ENCODE peak calls at places on chromosomes 16 and 17, in five cellular contexts. R is uterus, B is lung, V is tibial artery, X is breast epithelium. T is an unnamed sample.

GRCh38 chr17:65020284-65020683 is 36.3 kb downstream of the GNA13 start:
- DNase-seq in X (no peak), R (no peak), V (no peak), B (no peak), T (no peak)

GRCh38 chr17:40610359-40610758 is 37.3 kb downstream of the SMARCE1 start:
- DNase-seq in X (no peak), V (no peak), R (no peak), B (no peak), T (no peak)

GRCh38 chr16:25013049-25013448 is 2.1 kb downstream of the ARHGAP17 start:
- DNase-seq in X (no peak), V (no peak), R (no peak), B (no peak), T (no peak)

GRCh38 chr17:48439875-48440505 is 10.0 kb upstream of the SKAP1 start:
- DNase-seq in B (no peak), X (no peak), V (no peak), R (no peak), T (no peak)

GRCh38 chr17:50547736-50548083 is 736 bp downstream of the SPATA20 start:
- DNase-seq in V (no peak), B (no peak), R (no peak), X (no peak), T (peak; percentile 86)

GRCh38 chr16:24091125-24091524 is 165.0 kb upstream of the CACNG3 start:
- DNase-seq in R (no peak), B (no peak), V (no peak), X (no peak), T (no peak)

GRCh38 chr17:64441772-64442549 is 7.0 kb upstream of the MILR1 start:
- DNase-seq in X (no peak), B (no peak), R (no peak), V (peak; percentile 70), T (peak; percentile 23)

GRCh38 chr17:73052923-73053322 is 39.6 kb downstream of the SLC39A11 start:
- DNase-seq in R (no peak), V (no peak), B (no peak), X (no peak), T (no peak)

GRCh38 chr17:39547713-39548478 is 59.8 kb downstream of the NEUROD2 start:
- DNase-seq in V (peak; percentile 78), R (peak; percentile 40), X (peak; percentile 50), B (peak; percentile 68), T (peak; percentile 67)

GRCh38 chr17:46916211-46916610 is 6.7 kb upstream of the GOSR2 start:
- DNase-seq in R (no peak), X (no peak), B (no peak), V (no peak), T (no peak)

GRCh38 chr16:85072947-85073346 is 39.3 kb downstream of the CIBAR2 start:
- DNase-seq in B (peak; percentile 34), V (no peak), R (no peak), X (no peak), T (peak; percentile 35)

GRCh38 chr17:81412490-81413093 is 17.3 kb downstream of the BAHCC1 start:
- DNase-seq in B (no peak), X (no peak), R (no peak), V (no peak), T (no peak)

GRCh38 chr17:59425085-59425901 is 93.8 kb downstream of the YPEL2 start:
- DNase-seq in V (peak; percentile 80), B (no peak), R (peak; percentile 76), X (no peak), T (no peak)

GRCh38 chr17:45253879-45254278 is 8.0 kb downstream of the SPATA32 start:
- DNase-seq in V (no peak), B (no peak), X (no peak), R (no peak), T (no peak)

GRCh38 chr17:67442787-67443624 is 65.9 kb downstream of the PITPNC1 start:
- DNase-seq in R (peak; percentile 20), B (no peak), X (no peak), V (no peak), T (no peak)

GRCh38 chr17:68172461-68172954 is 75.3 kb upstream of the AMZ2 start:
- DNase-seq in X (peak; percentile 57), V (peak; percentile 76), B (peak; percentile 75), R (peak; percentile 74), T (peak; percentile 94)

GRCh38 chr16:83231771-83232170 is 576.0 kb upstream of the HSBP1 start:
- DNase-seq in X (no peak), R (no peak), V (no peak), B (no peak), T (no peak)

GRCh38 chr16:75110637-75111513 is 5.7 kb downstream of the LDHD start:
- DNase-seq in B (peak; percentile 89), R (peak; percentile 93), V (peak; percentile 95), X (peak; percentile 80), T (peak; percentile 89)

GRCh38 chr17:48054238-48055185 is 6.4 kb downstream of the NFE2L1 start:
- DNase-seq in B (peak; percentile 67), R (peak; percentile 87), V (peak; percentile 88), X (peak; percentile 83), T (peak; percentile 81)

GRCh38 chr16:88088161-88088581 is 136.9 kb downstream of the BANP start:
- DNase-seq in V (no peak), B (no peak), R (no peak), X (no peak), T (peak; percentile 55)

GRCh38 chr17:8003594-8004181 is 1.3 kb downstream of the GUCY2D start:
- DNase-seq in V (no peak), R (no peak), B (no peak), X (no peak), T (no peak)

GRCh38 chr17:38693700-38694329 is 11.3 kb upstream of the MLLT6 start:
- DNase-seq in R (peak; percentile 95), X (peak; percentile 70), V (peak; percentile 96), B (peak; percentile 67), T (peak; percentile 95)

GRCh38 chr17:65598711-65599110 is 37.3 kb upstream of the AXIN2 start:
- DNase-seq in B (no peak), V (no peak), R (no peak), X (no peak), T (no peak)

GRCh38 chr16:28192811-28193529 is 18.8 kb downstream of the XPO6 start:
- DNase-seq in R (no peak), B (no peak), X (no peak), V (no peak), T (peak; percentile 76)

GRCh38 chr16:77596243-77596642 is 126.1 kb upstream of the NUDT7 start:
- DNase-seq in X (no peak), R (no peak), V (no peak), B (no peak), T (no peak)

GRCh38 chr16:88941933-88942909 is 34.8 kb downstream of the CBFA2T3 start:
- DNase-seq in B (peak; percentile 50), R (no peak), V (no peak), X (no peak), T (no peak)

GRCh38 chr16:83965444-83966152 is 2.4 kb upstream of the NECAB2 start:
- DNase-seq in V (no peak), R (no peak), B (no peak), X (no peak), T (no peak)

GRCh38 chr17:47279062-47279801 is 25.6 kb downstream of the ITGB3 start:
- DNase-seq in R (peak; percentile 84), X (peak; percentile 81), B (peak; percentile 73), V (peak; percentile 94), T (peak; percentile 60)

GRCh38 chr16:79401157-79401556 is 199.4 kb downstream of the MAF start:
- DNase-seq in V (no peak), R (no peak), X (no peak), B (no peak), T (no peak)

GRCh38 chr16:84308120-84308519 is 13.4 kb downstream of the WFDC1 start:
- DNase-seq in X (no peak), V (peak; percentile 87), R (no peak), B (no peak), T (no peak)

GRCh38 chr17:8674344-8675305 is 44.1 kb upstream of the MYH10 start:
- DNase-seq in B (peak; percentile 42), V (peak; percentile 83), X (no peak), R (peak; percentile 57), T (peak; percentile 87)

GRCh38 chr16:30699615-30700099 is 686 bp downstream of the SRCAP start:
- DNase-seq in V (no peak), X (no peak), B (no peak), R (no peak), T (no peak)

GRCh38 chr17:39652635-39653315 is 12.4 kb upstream of the TCAP start:
- DNase-seq in B (no peak), V (no peak), R (no peak), X (no peak), T (no peak)

GRCh38 chr16:51465026-51465425 is 314.0 kb upstream of the SALL1 start:
- DNase-seq in X (no peak), V (no peak), R (no peak), B (no peak), T (no peak)

GRCh38 chr16:89996178-89996489 is 23.1 kb downstream of the DBNDD1 start:
- DNase-seq in X (no peak), R (no peak), V (no peak), B (no peak), T (no peak)
- H3K4me3 ChIP-seq in X (no peak overlapping the region), R (no peak overlapping the region), V (no peak overlapping the region), B (no peak overlapping the region), T (no peak overlapping the region)

GRCh38 chr16:8648867-8649266 is 25.6 kb upstream of the ABAT start:
- DNase-seq in V (no peak), B (no peak), R (no peak), X (no peak), T (no peak)

GRCh38 chr16:8649829-8650554 is 24.4 kb upstream of the ABAT start:
- DNase-seq in R (no peak), V (no peak), B (no peak), X (no peak), T (no peak)

GRCh38 chr16:8646271-8646670 is 24.8 kb downstream of the METTL22 start:
- DNase-seq in V (no peak), R (no peak), X (no peak), B (no peak), T (no peak)

GRCh38 chr16:8645831-8646230 is 24.3 kb downstream of the METTL22 start:
- DNase-seq in B (no peak), V (no peak), R (no peak), X (no peak), T (no peak)

GRCh38 chr16:8647721-8648318 is 26.3 kb downstream of the METTL22 start:
- DNase-seq in B (no peak), R (no peak), X (no peak), V (no peak), T (no peak)
- H3K4me3 ChIP-seq in B (no peak overlapping the region), R (no peak overlapping the region), X (no peak overlapping the region), V (no peak overlapping the region), T (no peak overlapping the region)

GRCh38 chr17:43576563-43577229 is 30.6 kb upstream of the ETV4 start:
- DNase-seq in X (peak; percentile 48), V (peak; percentile 73), B (peak; percentile 69), R (peak; percentile 69), T (peak; percentile 53)
- H3K4me3 ChIP-seq in X (no peak overlapping the region), V (no peak overlapping the region), B (no peak overlapping the region), R (no peak overlapping the region), T (no peak overlapping the region)

GRCh38 chr16:2458887-2459646 is 842 bp upstream of the TEDC2 start:
- DNase-seq in V (no peak), R (no peak), X (no peak), B (no peak), T (peak; percentile 83)

GRCh38 chr16:2460391-2460713 is 443 bp downstream of the TEDC2 start:
- DNase-seq in V (no peak), R (no peak), X (no peak), B (no peak), T (no peak)

GRCh38 chr16:2459647-2460390 is at the start of gene TEDC2:
- DNase-seq in B (peak; percentile 97), V (peak; percentile 98), X (peak; percentile 94), R (peak; percentile 95), T (peak; percentile 94)

GRCh38 chr16:2462031-2462866 is 2.3 kb downstream of the TEDC2 start:
- DNase-seq in X (no peak), V (no peak), R (no peak), B (no peak), T (no peak)

GRCh38 chr16:2460916-2461315 is 1.0 kb downstream of the TEDC2 start:
- DNase-seq in B (no peak), V (no peak), X (no peak), R (no peak), T (no peak)
- H3K4me3 ChIP-seq in B (no peak overlapping the region), V (no peak overlapping the region), X (no peak overlapping the region), R (no peak overlapping the region), T (no peak overlapping the region)

T was measured in lower leg skin.